ENCODE peak calls at places on chromosomes 7 and 10, in eight cellular contexts. S is Caco-2, R is OCI-LY7, Y is cardiac fibroblast, I is WERI-Rb-1, H is heart right ventricle, N is colonic mucosa, P is cardiac muscle cell. T is an unnamed sample.

GRCh38 chr7:99679400-99680191 is at the start of gene CYP3A5:
- DNase-seq in Y (no peak), S (no peak), R (no peak), I (no peak), N (peak), H (no peak), P (peak), T (no peak)

GRCh38 chr7:104931181-104931781 is 82.7 kb upstream of the KMT2E start:
- DNase-seq in R (no peak), Y (no peak), N (peak), H (no peak), I (peak), S (no peak), P (no peak), T (peak)

GRCh38 chr7:93016085-93016471 is 101.7 kb downstream of the SAMD9 start:
- DNase-seq in S (no peak), Y (peak), H (no peak), R (no peak), I (peak), P (peak), N (peak), T (peak)

GRCh38 chr7:128409435-128410091 is at the start of gene IMPDH1:
- DNase-seq in S (peak), N (peak), P (peak), I (peak), Y (peak), H (peak), R (peak), T (peak)

GRCh38 chr10:43126759-43127424 is 11.4 kb upstream of the CSGALNACT2 start:
- DNase-seq in R (peak), H (no peak), N (peak), I (no peak), P (no peak), S (no peak), Y (no peak), T (no peak)

GRCh38 chr10:96301616-96302015 is 2.6 kb upstream of the DNTT start:
- DNase-seq in N (no peak), S (no peak), P (no peak), I (no peak), R (no peak), Y (no peak), H (no peak), T (no peak)

GRCh38 chr10:86663046-86663345 is 5.3 kb upstream of the LDB3 start:
- DNase-seq in Y (no peak), P (no peak), R (no peak), H (no peak), N (no peak), S (no peak), I (no peak), T (no peak)

GRCh38 chr10:123614888-123615287 is 51.3 kb upstream of the GPR26 start:
- DNase-seq in H (peak), N (peak), I (no peak), R (peak), S (peak), P (peak), Y (peak), T (peak)

GRCh38 chr7:41169307-41169706 is 533.6 kb downstream of the INHBA start:
- DNase-seq in H (no peak), N (no peak), R (no peak), Y (no peak), I (no peak), S (no peak), P (no peak), T (no peak)

GRCh38 chr7:143265017-143265693 is 1.9 kb downstream of the GSTK1 start:
- DNase-seq in I (no peak), P (no peak), N (no peak), H (peak), R (no peak), S (no peak), Y (no peak), T (no peak)

GRCh38 chr7:88224596-88225275 is 4.9 kb upstream of the SRI start:
- DNase-seq in H (no peak), R (no peak), Y (peak), I (no peak), P (peak), N (no peak), S (no peak), T (peak)

DNA sequence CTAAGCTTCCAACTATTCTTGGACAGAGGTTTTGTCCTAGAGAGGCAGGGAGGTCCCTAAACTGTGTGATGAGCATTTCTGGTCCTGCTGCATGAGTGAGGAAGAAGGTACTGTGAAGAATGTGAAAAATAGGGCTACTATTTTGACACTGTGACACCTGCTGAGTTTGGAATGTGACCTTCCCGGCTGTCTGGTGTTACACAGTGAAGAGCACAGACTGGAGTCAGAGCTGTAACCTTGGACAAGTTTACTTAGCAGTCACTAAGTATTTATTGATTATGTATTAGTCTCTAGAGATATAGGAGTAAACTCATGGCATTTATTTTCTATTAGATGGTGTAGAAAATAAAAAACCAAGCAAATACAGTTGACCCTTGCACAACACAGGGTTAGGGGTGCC is 12.3 kb downstream of the GOLGA7B start:
- DNase-seq in Y (no peak), N (no peak), I (no peak), R (no peak), S (peak), P (no peak), H (no peak), T (no peak)
- H3K4me3 ChIP-seq in Y (no peak), N (no peak), I (no peak), R (no peak), S (no peak), P (no peak), H (no peak), T (no peak)

GRCh38 chr7:17380696-17381662 is 82.5 kb downstream of the AHR start:
- DNase-seq in Y (no peak), R (no peak), S (no peak), N (no peak), I (no peak), H (no peak), P (no peak), T (no peak)
- TF ChIP-seq CTCF in Y (no peak), R (no peak), S (no peak), N (no peak), I (no peak), H (no peak), P (no peak), T (no peak)

GRCh38 chr7:129827467-129827990 is 125.2 kb downstream of the UBE2H start:
- DNase-seq in S (no peak), H (no peak), I (no peak), R (no peak), N (no peak), Y (no peak), P (no peak), T (no peak)

GRCh38 chr7:129828078-129828762 is 124.5 kb downstream of the UBE2H start:
- DNase-seq in P (no peak), S (no peak), I (no peak), N (no peak), Y (no peak), H (no peak), R (no peak), T (no peak)

GRCh38 chr7:129824291-129825004 is 128.3 kb downstream of the UBE2H start:
- DNase-seq in I (no peak), Y (no peak), P (no peak), R (no peak), N (no peak), H (no peak), S (no peak), T (no peak)

GRCh38 chr7:129825554-129826267 is 127.0 kb downstream of the UBE2H start:
- DNase-seq in S (peak), N (peak), H (peak), Y (peak), P (peak), R (peak), I (peak), T (peak)

GRCh38 chr7:129825005-129825553 is 127.7 kb downstream of the UBE2H start:
- DNase-seq in I (peak), N (peak), Y (peak), H (peak), R (peak), P (peak), S (peak), T (no peak)
- H3K4me3 ChIP-seq in I (peak), N (peak), Y (peak), H (peak), R (peak), P (peak), S (peak), T (peak)

GRCh38 chr10:119667562-119668328 is 16.6 kb downstream of the BAG3 start:
- DNase-seq in P (peak), H (peak), N (no peak), I (peak), S (peak), R (no peak), Y (peak), T (peak)
- TF ChIP-seq CTCF in P (no peak), H (no peak), N (no peak), I (peak), S (no peak), R (no peak), Y (peak), T (peak)

GRCh38 chr7:30475580-30475979 is 3.0 kb downstream of the NOD1 start:
- DNase-seq in N (no peak), H (no peak), P (no peak), Y (no peak), S (no peak), R (peak), I (no peak), T (no peak)
- H3K4me3 ChIP-seq in N (no peak), H (peak), P (no peak), Y (no peak), S (no peak), R (peak), I (no peak), T (no peak)

GRCh38 chr7:133207687-133208086 is 45.2 kb upstream of the EXOC4 start:
- DNase-seq in R (peak), S (no peak), H (no peak), P (peak), I (no peak), Y (peak), N (no peak), T (peak)
- TF ChIP-seq CTCF in R (peak), S (no peak), H (no peak), P (no peak), I (peak), Y (peak), N (no peak), T (peak)

GRCh38 chr7:31061185-31061584 is 9.1 kb downstream of the ADCYAP1R1 start:
- DNase-seq in H (no peak), Y (no peak), R (no peak), S (peak), I (no peak), N (no peak), P (no peak), T (no peak)
- H3K4me3 ChIP-seq in H (no peak), Y (no peak), R (no peak), S (no peak), I (no peak), N (no peak), P (no peak), T (no peak)